ENCODE peak calls at places on chromosomes 12 and 14, in six cellular contexts. U is uterus; K is left lung; N is CD4-positive, CD25-positive, alpha-beta regulatory T cell; Q is right cardiac atrium; V is WERI-Rb-1. Y is an unnamed sample.

GRCh38 chr14:102893452-102893851 is 29.0 kb upstream of the AMN start:
- DNase-seq in N (no peak), K (no peak), U (peak), V (no peak), Q (no peak), Y (no peak)

GRCh38 chr14:39581474-39581873 is 149.2 kb upstream of the FBXO33 start:
- DNase-seq in Q (no peak), N (no peak), V (no peak), K (no peak), U (no peak), Y (no peak)

GRCh38 chr12:20350495-20350894 is 17.8 kb upstream of the PDE3A start:
- DNase-seq in U (no peak), Q (no peak), N (no peak), K (no peak), V (no peak), Y (no peak)

GRCh38 chr14:93981874-93982683 is 5.7 kb upstream of the ASB2 start:
- DNase-seq in Q (peak), N (no peak), U (no peak), V (peak), K (no peak), Y (no peak)

GRCh38 chr14:96571311-96571710 is 69.1 kb downstream of the PAPOLA start:
- DNase-seq in N (no peak), U (no peak), K (no peak), Q (no peak), V (no peak), Y (no peak)

GRCh38 chr12:103401421-103401820 is 94.3 kb downstream of the C12orf42 start:
- DNase-seq in V (no peak), U (no peak), Q (no peak), K (no peak), N (no peak), Y (no peak)

GRCh38 chr12:27462851-27463250 is 16.3 kb downstream of the SMCO2 start:
- DNase-seq in N (no peak), U (peak), Q (no peak), V (peak), K (no peak), Y (no peak)

GRCh38 chr12:114628199-114628598 is 55.8 kb downstream of the TBX3 start:
- DNase-seq in N (no peak), V (no peak), K (no peak), Q (no peak), U (no peak), Y (no peak)

GRCh38 chr12:113422030-113422900 is at the start of gene SDSL:
- DNase-seq in N (peak), K (peak), U (peak), Q (peak), V (peak), Y (no peak)

GRCh38 chr12:30268036-30268435 is 427.6 kb downstream of the IPO8 start:
- DNase-seq in U (no peak), V (no peak), K (no peak), N (no peak), Q (no peak), Y (no peak)

GRCh38 chr12:107512391-107512790 is 173.2 kb upstream of the PWP1 start:
- DNase-seq in K (no peak), Q (no peak), N (no peak), V (no peak), U (no peak), Y (no peak)

GRCh38 chr12:108170164-108170563 is 41.1 kb downstream of the WSCD2 start:
- DNase-seq in U (no peak), N (no peak), K (no peak), V (no peak), Q (no peak), Y (no peak)

GRCh38 chr12:32896438-32897275 is at the start of gene PKP2:
- DNase-seq in N (peak), U (peak), K (peak), Q (peak), V (peak), Y (no peak)

GRCh38 chr14:64060648-64061096 is 207.9 kb downstream of the SYNE2 start:
- DNase-seq in Q (no peak), V (peak), U (no peak), K (no peak), N (peak), Y (no peak)

GRCh38 chr14:92673601-92674000 is 74.8 kb downstream of the LGMN start:
- DNase-seq in Q (peak), K (peak), U (no peak), N (no peak), V (peak), Y (no peak)

GRCh38 chr14:53462931-53463778 is 310.0 kb upstream of the DDHD1 start:
- DNase-seq in V (no peak), K (peak), Q (no peak), U (no peak), N (no peak), Y (no peak)

GRCh38 chr12:113911971-113912760 is 54.0 kb downstream of the RBM19 start:
- DNase-seq in U (no peak), K (no peak), N (no peak), V (no peak), Q (no peak), Y (no peak)

GRCh38 chr12:65121049-65121955 is at the start of gene WIF1:
- DNase-seq in Q (peak), N (peak), K (peak), U (no peak), V (peak), Y (no peak)

GRCh38 chr12:80941916-80942315 is 4.2 kb upstream of the LIN7A start:
- DNase-seq in Q (no peak), N (no peak), K (no peak), V (no peak), U (no peak), Y (no peak)

GRCh38 chr12:6199531-6200265 is 502 bp upstream of the CD9 start:
- DNase-seq in Q (peak), V (peak), K (peak), U (peak), N (no peak), Y (no peak)

GRCh38 chr12:132285991-132286681 is 43.3 kb downstream of the GALNT9 start:
- DNase-seq in Q (peak), V (peak), K (peak), U (peak), N (no peak), Y (no peak)

DNA sequence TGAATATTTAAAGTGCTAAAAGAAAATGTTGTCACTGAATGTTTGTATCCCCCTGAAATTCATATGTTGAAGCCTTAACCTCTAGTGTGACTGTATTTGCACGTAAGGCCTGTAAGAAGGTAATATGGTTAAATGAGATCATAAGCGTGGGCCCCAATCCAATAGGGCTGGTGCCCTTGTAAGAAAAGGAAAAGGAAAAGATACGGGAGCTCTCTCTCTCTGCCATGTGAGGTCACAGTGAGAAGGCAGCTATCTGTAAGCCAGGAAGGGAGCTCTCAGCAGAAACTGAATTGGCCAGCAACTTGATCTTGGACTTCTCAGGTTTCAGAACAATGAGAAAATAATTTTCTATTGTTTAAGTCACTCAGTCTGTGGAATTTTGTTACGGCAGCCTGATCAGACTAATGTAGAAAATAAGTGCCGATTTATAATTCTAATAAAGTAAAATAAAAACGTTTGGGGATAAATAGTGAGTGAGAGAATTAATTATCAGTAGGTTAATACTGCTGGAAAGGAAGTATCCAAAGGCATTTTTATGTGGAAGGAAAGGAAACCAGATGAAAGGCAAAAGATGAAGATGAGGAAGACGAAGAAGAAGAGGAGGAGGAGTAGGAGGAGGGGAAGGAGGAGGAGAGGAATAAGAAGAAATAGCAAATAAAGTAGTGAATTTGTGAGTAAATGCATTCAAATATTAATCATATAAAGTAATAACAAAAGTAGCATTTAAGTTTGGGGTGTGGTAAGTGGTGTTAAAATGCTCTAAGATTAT is 188.5 kb upstream of the KRR1 start:
- DNase-seq in V (no peak), K (no peak), Q (no peak), U (no peak), N (no peak), Y (no peak)
- H3K27ac ChIP-seq in V (no peak), K (no peak), Q (no peak), U (no peak), N (no peak), Y (no peak)

DNA sequence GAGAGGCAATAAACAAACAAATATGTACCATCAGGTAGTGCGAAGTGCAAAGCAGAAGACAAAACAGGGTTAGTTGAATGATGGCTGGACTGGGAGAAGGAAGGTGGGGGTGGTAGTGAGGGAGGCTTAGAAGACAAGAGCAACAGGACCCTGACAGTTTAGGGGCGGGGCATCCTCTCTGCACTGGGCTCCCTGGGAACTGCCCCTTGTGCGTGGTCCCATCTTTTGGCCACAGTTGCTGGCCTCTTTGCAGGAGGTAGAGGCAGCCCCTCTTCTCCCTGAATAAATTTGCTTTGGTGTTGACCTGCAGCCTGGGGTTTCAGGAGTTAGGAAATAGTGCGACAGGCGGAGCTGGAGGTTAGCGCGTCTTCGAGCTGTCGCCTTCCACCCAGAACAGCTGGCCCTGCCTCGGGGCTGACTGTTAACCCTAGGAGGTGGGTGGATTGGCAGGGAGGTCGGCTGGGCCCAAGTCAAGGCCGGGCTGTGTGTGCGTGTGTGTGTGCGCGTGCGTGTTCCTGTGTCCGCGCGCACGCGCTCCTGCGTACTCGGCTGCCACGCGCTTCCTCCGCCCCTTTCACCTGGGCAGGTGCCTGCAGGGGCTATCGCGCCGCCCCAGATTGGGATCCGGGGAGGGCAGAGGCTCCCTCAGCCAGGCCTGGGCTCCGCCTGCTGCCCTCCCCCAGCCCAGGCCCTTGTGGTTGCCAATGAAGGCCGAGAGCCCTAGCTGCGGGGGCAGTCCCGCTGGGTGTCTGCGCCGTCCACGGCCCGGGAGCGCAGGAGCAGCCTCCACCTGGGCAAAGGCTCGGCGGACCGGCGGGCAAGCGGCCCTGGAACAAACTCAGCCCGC is 180.8 kb downstream of the ADCK1 start:
- DNase-seq in Q (peak), V (no peak), K (peak), U (no peak), N (peak), Y (no peak)
- H3K4me3 ChIP-seq in Q (peak), V (no peak), K (peak), U (no peak), N (no peak), Y (no peak)

DNA sequence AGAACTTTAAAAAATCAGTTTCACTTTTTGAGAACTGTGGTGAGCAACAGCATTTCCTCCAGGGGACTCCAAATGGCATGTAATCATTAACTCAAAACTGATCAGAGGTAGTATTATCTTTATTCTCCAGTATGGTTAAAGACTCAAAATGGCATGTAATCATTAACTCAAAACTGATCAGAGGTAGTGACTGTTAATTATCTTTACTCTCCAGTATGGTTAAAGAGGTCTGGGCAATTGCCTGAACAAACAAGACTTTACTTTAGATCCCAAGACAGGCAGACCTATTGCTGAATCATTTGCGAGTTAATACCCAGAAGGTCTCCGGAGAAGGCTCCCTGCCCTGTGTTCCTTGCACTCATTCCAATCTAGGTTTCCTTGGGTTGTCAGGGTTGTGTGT is 6.6 kb upstream of the ACADS start:
- DNase-seq in K (no peak), Q (no peak), V (no peak), N (peak), U (no peak), Y (no peak)
- H3K27ac ChIP-seq in K (no peak), Q (no peak), V (no peak), N (no peak), U (no peak), Y (no peak)

GRCh38 chr14:72559669-72560068 is 334.2 kb downstream of the DPF3 start:
- DNase-seq in Q (no peak), U (no peak), K (no peak), N (no peak), V (no peak), Y (no peak)
- H3K4me3 ChIP-seq in Q (no peak), U (no peak), K (no peak), N (no peak), V (no peak), Y (no peak)

DNA sequence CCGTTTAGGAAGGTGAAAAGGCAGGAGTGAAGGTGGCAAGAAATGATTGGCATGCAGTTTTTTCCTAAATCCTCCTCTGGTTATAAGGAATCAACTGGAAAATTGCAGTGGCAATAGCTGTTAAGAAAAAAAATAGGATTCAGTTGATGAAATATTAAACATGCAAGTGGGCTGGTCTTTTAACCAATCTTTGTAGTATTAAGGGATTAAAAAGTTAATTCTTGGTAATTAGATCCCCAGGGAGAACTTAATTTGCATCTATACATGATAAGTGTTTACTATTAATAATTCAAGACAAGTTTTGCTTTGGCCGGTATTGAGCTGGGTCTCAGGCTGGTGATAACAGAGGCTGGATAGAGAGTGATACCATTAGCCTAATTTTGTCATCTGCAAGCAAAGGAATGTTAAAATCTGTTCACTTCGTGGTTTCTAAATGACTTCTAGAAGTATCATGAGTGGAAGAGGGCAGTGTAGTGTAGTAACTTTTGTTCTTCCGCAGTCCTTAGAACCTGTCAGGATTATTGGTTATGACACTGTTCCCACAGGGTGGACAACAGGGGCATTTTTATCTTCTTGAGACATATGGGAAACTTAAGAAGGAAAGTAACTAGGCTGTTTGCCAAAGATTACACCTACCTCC is 118.5 kb downstream of the PRKCH start:
- DNase-seq in Q (no peak), K (no peak), U (no peak), V (no peak), N (no peak), Y (no peak)
- H3K27ac ChIP-seq in Q (peak), K (peak), U (peak), V (no peak), N (peak), Y (peak)

GRCh38 chr14:21192875-21193535 is 37.1 kb upstream of the OR5AU1 start:
- DNase-seq in N (no peak), U (no peak), K (no peak), V (no peak), Q (peak), Y (no peak)

GRCh38 chr14:21192447-21192822 is 36.6 kb upstream of the OR5AU1 start:
- DNase-seq in Q (no peak), V (no peak), K (no peak), N (no peak), U (no peak), Y (no peak)

GRCh38 chr14:21191809-21192446 is 36.1 kb upstream of the OR5AU1 start:
- DNase-seq in Q (peak), K (peak), V (peak), N (peak), U (peak), Y (peak)

GRCh38 chr14:21194597-21194996 is 38.7 kb upstream of the OR5AU1 start:
- DNase-seq in V (no peak), Q (no peak), K (no peak), U (no peak), N (no peak), Y (no peak)

DNA sequence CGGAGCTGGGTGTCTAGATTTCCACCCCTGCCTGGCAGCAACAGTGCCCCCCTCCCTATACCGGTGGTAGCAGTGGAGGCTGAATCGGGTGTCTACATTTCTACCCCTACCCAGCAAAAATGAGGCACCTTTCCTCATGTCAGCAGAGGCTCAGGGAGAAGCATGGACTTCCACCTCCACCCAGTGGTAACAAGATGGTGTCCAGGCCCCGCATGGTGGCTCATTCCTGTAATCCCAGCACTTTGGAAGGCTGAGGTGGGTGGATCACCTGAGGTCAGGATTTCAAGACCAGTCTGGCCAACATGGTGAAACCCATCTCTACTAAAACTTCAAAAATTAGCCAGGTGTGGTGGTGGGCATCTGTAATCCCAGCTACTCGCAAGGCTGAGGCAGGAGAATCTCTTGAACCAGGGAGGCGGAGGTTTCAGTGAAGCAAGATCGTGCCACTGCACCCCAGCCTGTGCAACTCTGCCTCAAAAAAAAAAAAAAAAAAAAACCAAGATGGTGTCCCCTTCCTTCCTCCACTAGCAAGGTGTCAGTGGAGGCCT is 35.5 kb upstream of the OR5AU1 start:
- DNase-seq in K (no peak), N (no peak), U (no peak), Q (no peak), V (peak), Y (no peak)
- H3K4me3 ChIP-seq in K (no peak), N (peak), U (no peak), Q (peak), V (peak), Y (peak)